ENCODE peak calls at places on chromosomes 16 and 17, in eight cellular contexts. A is prostate gland, G is esophagus squamous epithelium, V is H54, K is body of pancreas, Q is adrenal gland, X is IMR-90, J is stomach. N is an unnamed sample.

GRCh38 chr17:77436058-77436442 is 295.3 kb downstream of the SEC14L1 start:
- DNase-seq in A (no peak), G (no peak), V (no peak), K (no peak), Q (no peak), X (peak; percentile 69), J (no peak), N (peak; percentile 79)

GRCh38 chr17:63838586-63839184 is 3.8 kb downstream of the SMARCD2 start:
- DNase-seq in A (peak; percentile 97), G (no peak), V (no peak), K (peak; percentile 93), Q (peak; percentile 96), X (peak; percentile 45), J (peak; percentile 94), N (peak; percentile 91)

GRCh38 chr17:79323556-79323955 is 248.9 kb downstream of the ENGASE start:
- DNase-seq in A (no peak), G (no peak), V (no peak), K (no peak), Q (no peak), X (no peak), J (no peak), N (no peak)

GRCh38 chr17:73121513-73121912 is 29.0 kb upstream of the SLC39A11 start:
- DNase-seq in A (no peak), G (no peak), V (no peak), K (no peak), Q (no peak), X (no peak), J (no peak), N (peak; percentile 40)

GRCh38 chr17:4837471-4838305 is 4.5 kb downstream of the MINK1 start:
- DNase-seq in A (no peak), G (no peak), V (no peak), K (no peak), Q (peak; percentile 28), X (no peak), J (no peak), N (no peak)

GRCh38 chr17:57915980-57916757 is 39.0 kb downstream of the CUEDC1 start:
- DNase-seq in A (no peak), G (no peak), V (no peak), K (no peak), Q (peak; percentile 76), X (peak; percentile 26), J (no peak), N (no peak)

GRCh38 chr16:8113843-8114242 is 476.5 kb downstream of the TMEM114 start:
- DNase-seq in A (no peak), G (no peak), V (no peak), K (no peak), Q (no peak), X (no peak), J (no peak), N (no peak)

GRCh38 chr17:28895794-28896447 is 1.6 kb downstream of the FLOT2 start:
- DNase-seq in A (no peak), G (no peak), V (no peak), K (no peak), Q (no peak), X (no peak), J (no peak), N (no peak)

GRCh38 chr17:3635474-3636153 is 436 bp downstream of the SHPK start:
- DNase-seq in A (no peak), G (no peak), V (no peak), K (no peak), Q (no peak), X (no peak), J (no peak), N (no peak)

GRCh38 chr17:38546396-38546795 is 59.4 kb downstream of the SRCIN1 start:
- DNase-seq in A (no peak), G (no peak), V (no peak), K (no peak), Q (no peak), X (no peak), J (no peak), N (no peak)

GRCh38 chr16:52573365-52574104 is 26.6 kb upstream of the TOX3 start:
- DNase-seq in A (peak; percentile 19), G (no peak), V (no peak), K (peak; percentile 53), Q (no peak), X (no peak), J (peak; percentile 57), N (no peak)

GRCh38 chr17:42578282-42578869 is 847 bp upstream of the PSMC3IP start:
- DNase-seq in A (peak; percentile 69), G (no peak), V (peak; percentile 75), K (peak; percentile 82), Q (peak; percentile 76), X (peak; percentile 70), J (peak; percentile 79), N (peak; percentile 68)

GRCh38 chr17:14205992-14206461 is 30.6 kb downstream of the CDRT15 start:
- DNase-seq in A (peak; percentile 94), G (no peak), V (no peak), K (peak; percentile 76), Q (no peak), X (no peak), J (peak; percentile 94), N (peak; percentile 83)

GRCh38 chr16:26569793-26570192 is 496.9 kb upstream of the C16orf82 start:
- DNase-seq in A (no peak), G (no peak), V (no peak), K (no peak), Q (no peak), X (no peak), J (no peak), N (no peak)

GRCh38 chr17:74213897-74214386 is 571 bp downstream of the TTYH2 start:
- DNase-seq in A (no peak), G (no peak), V (no peak), K (peak; percentile 27), Q (no peak), X (no peak), J (no peak), N (no peak)

GRCh38 chr16:68737046-68737729 is at the start of gene CDH1:
- DNase-seq in A (peak; percentile 97), G (no peak), V (no peak), K (peak; percentile 97), Q (no peak), X (no peak), J (peak; percentile 97), N (no peak)
- TF ChIP-seq POLR2A in A (peak; percentile 99), G (peak; percentile 91), V (no peak), K (peak; percentile 99), Q (no peak), X (no peak), J (no peak), N (no peak)

DNA sequence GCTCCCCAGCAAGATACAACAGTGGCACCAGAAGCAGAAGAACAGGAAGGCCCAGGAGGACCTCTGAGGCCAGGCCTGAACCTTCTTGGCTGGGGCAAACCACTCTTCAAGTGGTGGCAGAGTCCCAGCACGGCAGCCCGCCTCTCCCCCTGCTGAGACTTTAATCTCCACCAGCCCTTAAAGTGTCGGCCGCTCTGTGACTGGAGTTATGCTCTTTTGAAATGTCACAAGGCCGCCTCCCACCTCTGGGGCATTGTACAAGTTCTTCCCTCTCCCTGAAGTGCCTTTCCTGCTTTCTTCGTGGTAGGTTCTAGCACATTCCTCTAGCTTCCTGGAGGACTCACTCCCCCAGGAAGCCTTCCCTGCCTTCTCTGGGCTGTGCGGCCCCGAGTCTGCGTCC is 11.9 kb downstream of the CES3 start:
- DNase-seq in A (no peak), G (no peak), V (no peak), K (no peak), Q (no peak), X (no peak), J (no peak), N (no peak)
- TF ChIP-seq POLR2A in A (no peak), G (no peak), V (no peak), K (no peak), Q (no peak), X (no peak), J (no peak), N (no peak)

GRCh38 chr16:83809092-83809491 is 1.3 kb downstream of the HSBP1 start:
- DNase-seq in A (no peak), G (no peak), V (no peak), K (no peak), Q (no peak), X (no peak), J (no peak), N (no peak)
- TF ChIP-seq POLR2A in A (no peak), G (no peak), V (no peak), K (no peak), Q (no peak), X (no peak), J (no peak), N (no peak)

GRCh38 chr17:48597775-48598631 is 4.4 kb upstream of the HOXB5 start:
- DNase-seq in A (no peak), G (no peak), V (no peak), K (peak; percentile 39), Q (peak; percentile 69), X (peak; percentile 88), J (peak; percentile 47), N (peak; percentile 52)
- TF ChIP-seq POLR2A in A (no peak), G (no peak), V (no peak), K (peak; percentile 37), Q (peak; percentile 73), X (peak; percentile 65), J (no peak), N (peak; percentile 29)

DNA sequence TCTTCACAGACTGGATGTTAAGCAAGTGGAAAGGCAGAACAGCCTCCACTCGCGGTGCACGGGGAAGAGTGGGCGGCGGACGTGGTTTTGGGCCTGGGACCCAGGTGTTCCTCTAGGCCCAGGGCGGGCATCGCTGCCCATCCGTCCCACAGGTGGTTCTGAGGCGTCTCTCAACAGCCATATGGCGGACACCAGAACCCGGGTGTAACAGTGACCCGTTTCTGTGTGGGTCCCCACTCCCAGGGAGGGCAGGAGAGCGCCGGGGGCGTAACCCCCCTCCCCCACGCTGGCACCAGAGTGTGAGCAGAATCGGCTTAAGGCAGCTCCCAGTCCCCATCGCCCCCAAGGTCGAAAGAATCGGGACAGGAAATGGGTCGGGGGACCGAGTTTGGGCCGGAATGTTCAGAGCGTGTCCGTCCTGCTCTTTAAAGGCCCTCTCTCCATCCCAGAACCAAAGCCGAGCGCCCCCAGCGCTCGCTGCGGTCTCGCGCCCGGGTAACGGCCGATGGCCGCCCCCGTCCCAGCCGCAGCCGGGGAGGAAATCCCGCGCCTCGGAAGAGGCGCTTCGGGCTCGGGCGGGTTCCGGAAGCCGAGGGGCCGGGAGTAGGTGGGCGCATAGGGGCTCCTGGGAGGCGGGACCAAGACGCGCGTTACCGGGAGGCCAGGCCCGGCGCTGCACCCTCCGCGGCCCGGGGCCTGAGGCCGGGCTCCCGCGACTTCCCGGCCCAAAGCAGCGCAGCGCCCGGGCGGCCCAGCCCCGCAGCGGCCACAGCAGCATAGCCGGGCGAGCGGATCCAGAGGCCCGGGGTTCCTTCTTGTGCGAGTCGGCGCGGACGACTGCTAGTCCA is at the start of gene TK2:
- DNase-seq in A (peak; percentile 44), G (no peak), V (peak; percentile 67), K (peak; percentile 73), Q (peak; percentile 45), X (peak; percentile 72), J (peak; percentile 75), N (peak; percentile 79)
- TF ChIP-seq POLR2A in A (peak; percentile 40), G (peak; percentile 54), V (peak; percentile 54), K (peak; percentile 83), Q (peak; percentile 87), X (peak; percentile 75), J (no peak), N (peak; percentile 62)

DNA sequence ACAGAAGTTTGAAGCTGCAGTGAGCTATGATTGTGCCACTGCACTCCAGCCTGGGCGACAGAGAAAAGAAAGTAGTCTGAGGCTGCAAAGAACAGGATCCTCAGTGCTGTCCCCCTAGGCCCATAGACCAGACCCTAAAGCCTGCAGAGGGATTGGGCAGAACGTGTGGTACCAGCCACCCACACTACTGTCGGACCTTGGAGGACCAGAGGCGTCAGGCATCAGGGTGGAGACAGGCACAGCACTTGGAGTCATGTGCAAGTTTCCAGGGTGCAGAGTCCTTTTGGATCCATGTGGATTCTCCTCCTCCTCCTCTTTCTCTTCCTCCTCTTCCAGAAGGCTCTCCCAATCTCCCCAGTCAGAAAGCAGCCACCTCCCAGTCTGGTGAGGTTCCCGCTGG is 2.2 kb downstream of the SDR42E2 start:
- DNase-seq in A (no peak), G (no peak), V (no peak), K (no peak), Q (no peak), X (no peak), J (no peak), N (no peak)
- TF ChIP-seq POLR2A in A (no peak), G (no peak), V (no peak), K (no peak), Q (no peak), X (no peak), J (no peak), N (no peak)

N was measured in heart left ventricle.